ENCODE peak calls at places on chromosomes 11 and 22, in five cellular contexts. Z is EH, S is A172, G is GM23338, Q is left cardiac atrium. D is an unnamed sample.

GRCh38 chr11:1921576-1922141 is 2.2 kb downstream of the TNNT3 start:
- DNase-seq in Z (peak), S (no peak), G (no peak), Q (peak), D (no peak)

GRCh38 chr11:75339685-75340409 is 11.6 kb downstream of the ARRB1 start:
- DNase-seq in Z (peak), S (no peak), G (no peak), Q (no peak), D (no peak)

GRCh38 chr11:14529933-14530332 is 9.7 kb upstream of the PSMA1 start:
- DNase-seq in Z (no peak), S (no peak), G (no peak), Q (no peak), D (no peak)

GRCh38 chr22:43345356-43345755 is 2.2 kb upstream of the SCUBE1 start:
- DNase-seq in Z (no peak), S (no peak), G (no peak), Q (no peak), D (no peak)

GRCh38 chr11:85680897-85681296 is 5.1 kb downstream of the CCDC89 start:
- DNase-seq in Z (no peak), S (no peak), G (peak), Q (no peak), D (no peak)

GRCh38 chr11:35322321-35322979 is 96.9 kb downstream of the SLC1A2 start:
- DNase-seq in Z (no peak), S (no peak), G (no peak), Q (no peak), D (no peak)

GRCh38 chr22:39152511-39153219 is at the start of gene CBX7:
- DNase-seq in Z (peak), S (peak), G (peak), Q (peak), D (peak)

GRCh38 chr22:42383287-42383686 is 48.9 kb downstream of the NFAM1 start:
- DNase-seq in Z (no peak), S (no peak), G (no peak), Q (no peak), D (no peak)

GRCh38 chr11:128707671-128708070 is 13.8 kb downstream of the FLI1 start:
- DNase-seq in Z (peak), S (peak), G (no peak), Q (no peak), D (no peak)

GRCh38 chr11:123783536-123783935 is 22.6 kb downstream of the OR6M1 start:
- DNase-seq in Z (no peak), S (no peak), G (no peak), Q (no peak), D (no peak)

GRCh38 chr22:46350111-46350510 is 14.6 kb downstream of the TRMU start:
- DNase-seq in Z (no peak), S (no peak), G (no peak), Q (no peak), D (no peak)

GRCh38 chr11:62889484-62890437 is 9.1 kb downstream of the SLC3A2 start:
- DNase-seq in Z (peak), S (peak), G (no peak), Q (no peak), D (no peak)

GRCh38 chr11:77191823-77192495 is 63.9 kb downstream of the MYO7A start:
- DNase-seq in Z (peak), S (no peak), G (peak), Q (no peak), D (no peak)

GRCh38 chr22:38148252-38148651 is 33.4 kb downstream of the PLA2G6 start:
- DNase-seq in Z (peak), S (peak), G (peak), Q (no peak), D (peak)

GRCh38 chr11:21263026-21263425 is 593.6 kb downstream of the NELL1 start:
- DNase-seq in Z (no peak), S (no peak), G (no peak), Q (no peak), D (no peak)

GRCh38 chr11:2775083-2775625 is 75.4 kb upstream of the KCNQ1OT1 start:
- DNase-seq in Z (no peak), S (no peak), G (no peak), Q (no peak), D (no peak)

GRCh38 chr22:40764743-40765441 is 54.3 kb downstream of the SLC25A17 start:
- DNase-seq in Z (peak), S (no peak), G (no peak), Q (no peak), D (no peak)

GRCh38 chr11:91956711-91957110 is 267.9 kb upstream of the FAT3 start:
- DNase-seq in Z (no peak), S (no peak), G (no peak), Q (no peak), D (no peak)

GRCh38 chr11:2138436-2139117 is 612 bp downstream of the IGF2 start:
- DNase-seq in Z (no peak), S (no peak), G (peak), Q (no peak), D (no peak)

GRCh38 chr22:38863531-38864131 is 8.4 kb downstream of the CBX6 start:
- DNase-seq in Z (no peak), S (no peak), G (no peak), Q (no peak), D (no peak)

GRCh38 chr11:8034604-8035224 is 46.3 kb upstream of the TUB start:
- DNase-seq in Z (no peak), S (no peak), G (no peak), Q (no peak), D (no peak)

GRCh38 chr11:10204021-10204420 is 90.0 kb downstream of the SBF2 start:
- DNase-seq in Z (no peak), S (no peak), G (peak), Q (no peak), D (no peak)

GRCh38 chr22:41034741-41035140 is 57.7 kb upstream of the EP300 start:
- DNase-seq in Z (no peak), S (no peak), G (no peak), Q (no peak), D (no peak)

GRCh38 chr11:112553340-112553739 is 292.7 kb upstream of the PLET1 start:
- DNase-seq in Z (no peak), S (no peak), G (no peak), Q (no peak), D (no peak)

GRCh38 chr11:75868990-75869389 is 54.0 kb downstream of the UVRAG start:
- DNase-seq in Z (no peak), S (no peak), G (no peak), Q (no peak), D (no peak)

D was measured in H54.